ENCODE peak calls at places on chromosomes 7 and 10, in four cellular contexts. C is transverse colon, O is heart right ventricle, V is AG09319. Z is an unnamed sample.

GRCh38 chr10:17074548-17074860 is 55.1 kb downstream of the CUBN start:
- DNase-seq in C (no peak), O (no peak), V (no peak), Z (no peak)

GRCh38 chr7:140039071-140039470 is 23.7 kb downstream of the PARP12 start:
- DNase-seq in C (no peak), O (no peak), V (no peak), Z (no peak)

GRCh38 chr10:93198401-93199175 is 124.9 kb downstream of the CYP26A1 start:
- DNase-seq in C (no peak), O (peak), V (no peak), Z (peak)

GRCh38 chr10:12844796-12845524 is 156.6 kb downstream of the CCDC3 start:
- DNase-seq in C (no peak), O (no peak), V (peak), Z (no peak)

GRCh38 chr10:102421645-102422585 is 1.3 kb downstream of the FBXL15 start:
- DNase-seq in C (peak), O (no peak), V (no peak), Z (peak)

GRCh38 chr10:70528726-70529362 is 50.3 kb downstream of the PALD1 start:
- DNase-seq in C (no peak), O (no peak), V (no peak), Z (no peak)

GRCh38 chr7:149196705-149197171 is 1.4 kb downstream of the ZNF282 start:
- DNase-seq in C (peak), O (no peak), V (no peak), Z (no peak)

GRCh38 chr7:105723582-105723981 is 142.3 kb upstream of the EFCAB10 start:
- DNase-seq in C (no peak), O (no peak), V (no peak), Z (peak)

GRCh38 chr7:142654398-142654797 is 94.9 kb upstream of the PRSS1 start:
- DNase-seq in C (no peak), O (no peak), V (no peak), Z (no peak)
- TF ChIP-seq CTCF in C (no peak), O (no peak), V (no peak), Z (no peak)

GRCh38 chr7:24731313-24731712 is 26.0 kb downstream of the GSDME start:
- DNase-seq in C (no peak), O (no peak), V (no peak), Z (no peak)
- TF ChIP-seq CTCF in C (no peak), O (no peak), V (no peak), Z (no peak)

DNA sequence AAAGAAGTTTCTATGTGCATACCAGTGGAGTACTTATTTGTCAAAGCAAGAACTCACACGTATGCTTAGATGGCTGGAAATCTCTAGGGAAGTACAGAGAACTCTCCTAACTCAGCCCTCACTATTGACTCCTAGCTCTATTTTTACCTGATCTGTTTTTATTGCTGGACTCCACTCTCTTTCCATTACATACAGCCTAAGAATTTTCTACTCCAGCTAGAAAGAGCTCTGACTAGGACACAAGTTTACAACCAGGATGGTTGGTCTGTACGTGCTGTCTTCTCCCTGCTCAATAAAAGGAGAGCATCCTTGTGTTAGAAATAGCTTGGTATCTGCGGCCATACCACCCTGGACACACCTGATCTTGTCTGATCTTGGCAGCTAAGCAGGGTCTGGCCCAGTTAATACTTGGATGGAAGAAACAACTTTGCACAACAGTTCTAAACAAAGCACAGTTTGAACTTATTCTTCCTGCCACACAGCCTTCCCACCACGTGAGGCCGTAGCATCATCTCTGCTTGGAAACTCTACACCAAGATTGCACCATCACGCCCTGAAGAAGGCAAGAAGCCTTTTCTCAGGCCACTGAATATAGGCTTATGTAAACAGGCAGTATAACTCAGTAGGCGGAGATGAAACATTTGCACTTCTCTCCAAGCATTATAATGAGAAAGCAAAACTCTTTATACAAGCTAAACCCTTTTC is 50.7 kb downstream of the KCNMA1 start:
- DNase-seq in C (peak), O (no peak), V (peak), Z (no peak)
- TF ChIP-seq CTCF in C (no peak), O (no peak), V (peak), Z (no peak)

GRCh38 chr7:822692-823276 is 9.5 kb upstream of the SUN1 start:
- DNase-seq in C (no peak), O (peak), V (no peak), Z (no peak)
- TF ChIP-seq CTCF in C (no peak), O (no peak), V (no peak), Z (no peak)

GRCh38 chr10:21336476-21337170 is 188.9 kb downstream of the SKIDA1 start:
- DNase-seq in C (no peak), O (no peak), V (peak), Z (no peak)
- TF ChIP-seq CTCF in C (no peak), O (no peak), V (no peak), Z (no peak)